ENCODE peak calls at places on chromosomes 3 and 15, in six cellular contexts. W, H, A, Q, Z and V are unnamed samples.

GRCh38 chr3:59049671-59050331 is at the start of gene CFAP20DC:
- DNase-seq in W (peak; percentile 90), H (peak; percentile 93), A (peak; percentile 61), Q (peak; percentile 85), Z (peak; percentile 35), V (peak; percentile 76)

GRCh38 chr3:126495786-126496185 is 20.1 kb upstream of the ZXDC start:
- DNase-seq in W (no peak), H (no peak), A (no peak), Q (no peak), Z (no peak), V (no peak)

GRCh38 chr3:113405180-113405579 is 36.1 kb downstream of the CFAP44 start:
- DNase-seq in W (no peak), H (peak; percentile 28), A (no peak), Q (no peak), Z (no peak), V (no peak)

GRCh38 chr3:10867384-10867783 is 51.4 kb downstream of the SLC6A11 start:
- DNase-seq in W (no peak), H (peak; percentile 0), A (no peak), Q (no peak), Z (no peak), V (no peak)

GRCh38 chr3:134404366-134404885 is 30.2 kb upstream of the AMOTL2 start:
- DNase-seq in W (no peak), H (no peak), A (no peak), Q (no peak), Z (no peak), V (no peak)

GRCh38 chr3:34352932-34353331 is 554.5 kb downstream of the PDCD6IP start:
- DNase-seq in W (no peak), H (no peak), A (no peak), Q (no peak), Z (no peak), V (no peak)

GRCh38 chr3:48856469-48856868 is 8.8 kb upstream of the PRKAR2A start:
- DNase-seq in W (peak; percentile 52), H (no peak), A (no peak), Q (no peak), Z (no peak), V (no peak)

GRCh38 chr3:39639344-39640236 is 169.8 kb upstream of the MYRIP start:
- DNase-seq in W (no peak), H (peak; percentile 93), A (no peak), Q (no peak), Z (no peak), V (no peak)

GRCh38 chr3:125140011-125140813 is 72.3 kb downstream of the SLC12A8 start:
- DNase-seq in W (no peak), H (peak; percentile 58), A (no peak), Q (peak; percentile 77), Z (no peak), V (no peak)

GRCh38 chr15:55868707-55869106 is 124.7 kb downstream of the NEDD4 start:
- DNase-seq in W (no peak), H (no peak), A (no peak), Q (no peak), Z (no peak), V (no peak)

GRCh38 chr3:197154-197855 is 742 bp downstream of the CHL1 start:
- DNase-seq in W (no peak), H (no peak), A (no peak), Q (no peak), Z (no peak), V (no peak)

GRCh38 chr15:95988574-95988887 is 342.0 kb upstream of the NR2F2 start:
- DNase-seq in W (no peak), H (peak; percentile 39), A (no peak), Q (no peak), Z (no peak), V (no peak)

GRCh38 chr3:187398955-187399354 is 30.8 kb downstream of the RTP4 start:
- DNase-seq in W (no peak), H (no peak), A (no peak), Q (no peak), Z (no peak), V (no peak)

GRCh38 chr3:71026634-71027578 is 556.6 kb downstream of the FOXP1 start:
- DNase-seq in W (no peak), H (peak; percentile 32), A (no peak), Q (no peak), Z (no peak), V (no peak)

GRCh38 chr3:130374033-130374432 is 28.6 kb downstream of the COL6A5 start:
- DNase-seq in W (no peak), H (no peak), A (no peak), Q (no peak), Z (no peak), V (no peak)